ENCODE peak calls at places on chromosomes 3 and 15, in four cellular contexts. I, T, P and F are unnamed samples.

GRCh38 chr15:81948751-81949150 is 97.1 kb downstream of the MEX3B start:
- DNase-seq in I (no peak), T (peak), P (no peak), F (no peak)

GRCh38 chr3:25142609-25143355 is 285.3 kb upstream of the RARB start:
- DNase-seq in I (no peak), T (no peak), P (no peak), F (no peak)

GRCh38 chr15:33083232-33084006 is 111.1 kb downstream of the FMN1 start:
- DNase-seq in I (peak), T (no peak), P (no peak), F (peak)

GRCh38 chr3:149813367-149814281 is 609 bp downstream of the RNF13 start:
- DNase-seq in I (peak), T (peak), P (peak), F (peak)

GRCh38 chr3:183698318-183698731 is 728 bp downstream of the YEATS2 start:
- DNase-seq in I (peak), T (no peak), P (peak), F (peak)

GRCh38 chr3:8727793-8728517 is 5.6 kb upstream of the CAV3 start:
- DNase-seq in I (no peak), T (no peak), P (no peak), F (no peak)

GRCh38 chr3:16176391-16177030 is 2.0 kb downstream of the GALNT15 start:
- DNase-seq in I (no peak), T (no peak), P (no peak), F (no peak)

GRCh38 chr3:130820976-130821375 is 72.9 kb upstream of the ATP2C1 start:
- DNase-seq in I (no peak), T (peak), P (peak), F (peak)

GRCh38 chr3:195847061-195847950 is 35.6 kb upstream of the MUC4 start:
- DNase-seq in I (peak), T (peak), P (peak), F (peak)

GRCh38 chr3:124529826-124530571 is 200.3 kb upstream of the UMPS start:
- DNase-seq in I (no peak), T (peak), P (peak), F (peak)

GRCh38 chr3:128081846-128082245 is 29.6 kb downstream of the SEC61A1 start:
- DNase-seq in I (no peak), T (peak), P (peak), F (no peak)

GRCh38 chr15:43799945-43800285 is at the start of gene SERINC4:
- DNase-seq in I (no peak), T (no peak), P (no peak), F (no peak)

GRCh38 chr15:66515901-66516322 is 10.8 kb downstream of the ZWILCH start:
- DNase-seq in I (no peak), T (no peak), P (peak), F (peak)

GRCh38 chr3:45244356-45244755 is 18.3 kb upstream of the TMEM158 start:
- DNase-seq in I (no peak), T (no peak), P (peak), F (no peak)

GRCh38 chr3:121574449-121574848 is 6.7 kb downstream of the ARGFX start:
- DNase-seq in I (peak), T (peak), P (no peak), F (peak)

GRCh38 chr15:34076785-34077184 is 24.9 kb downstream of the EMC7 start:
- DNase-seq in I (no peak), T (no peak), P (no peak), F (no peak)

GRCh38 chr15:35448294-35448693 is 97.7 kb downstream of the DPH6 start:
- DNase-seq in I (no peak), T (no peak), P (no peak), F (no peak)

GRCh38 chr3:133999891-134000685 is 29.6 kb downstream of the SLCO2A1 start:
- DNase-seq in I (no peak), T (no peak), P (no peak), F (no peak)